ENCODE peak calls at places on chromosomes 2 and 18, in four cellular contexts. M is psoas muscle, O is spleen, T is PC-3. L is an unnamed sample. For H3K9me3, the result is how much of the 10 kb centered on the place peaks cover.

GRCh38 chr2:159807183-159808037 is 9.4 kb upstream of the CD302 start:
- DNase-seq in O (no peak), T (peak), M (no peak), L (no peak)

GRCh38 chr2:46979611-46980010 is 64.0 kb upstream of the MCFD2 start:
- DNase-seq in M (no peak), O (peak), T (no peak), L (no peak)

GRCh38 chr18:46946656-46947282 is 29.4 kb downstream of the KATNAL2 start:
- DNase-seq in T (no peak), M (peak), O (peak), L (peak)

GRCh38 chr18:58447342-58448190 is 181.3 kb downstream of the ALPK2 start:
- DNase-seq in T (no peak), M (no peak), O (no peak), L (no peak)

GRCh38 chr2:241103176-241103595 is 1.1 kb upstream of the MTERF4 start:
- DNase-seq in T (no peak), M (no peak), O (no peak), L (no peak)

GRCh38 chr2:165440367-165440766 is 29.1 kb upstream of the CSRNP3 start:
- DNase-seq in T (no peak), O (no peak), M (no peak), L (no peak)

GRCh38 chr2:18987592-18988073 is 370.8 kb downstream of the OSR1 start:
- DNase-seq in T (peak), O (no peak), M (peak), L (no peak)

GRCh38 chr2:236607471-236608307 is 38.1 kb downstream of the ACKR3 start:
- DNase-seq in T (no peak), M (no peak), O (peak), L (no peak)

GRCh38 chr2:192286093-192286701 is 91.5 kb upstream of the TMEFF2 start:
- DNase-seq in M (no peak), T (peak), O (no peak), L (no peak)

GRCh38 chr2:153478289-153479261 is at the start of gene RPRM:
- DNase-seq in M (peak), T (peak), O (peak), L (peak)

GRCh38 chr18:28771849-28772248 is 594.9 kb upstream of the CDH2 start:
- DNase-seq in M (no peak), T (no peak), O (no peak), L (no peak)

GRCh38 chr2:149068996-149069888 is 30.7 kb downstream of the LYPD6B start:
- DNase-seq in T (peak), M (no peak), O (no peak), L (peak)

GRCh38 chr18:3041857-3042256 is 28.9 kb upstream of the LPIN2 start:
- DNase-seq in O (no peak), M (no peak), T (no peak), L (no peak)

GRCh38 chr2:98757904-98758421 is 27.0 kb upstream of the MGAT4A start:
- DNase-seq in O (peak), M (peak), T (peak), L (peak)

GRCh38 chr2:54240515-54241219 is 15.4 kb downstream of the TSPYL6 start:
- DNase-seq in T (peak), M (peak), O (no peak), L (no peak)

GRCh38 chr2:152694161-152694661 is 23.1 kb downstream of the PRPF40A start:
- DNase-seq in M (no peak), O (no peak), T (no peak), L (no peak)

GRCh38 chr2:122635649-122636496 is 880.4 kb downstream of the TSN start:
- DNase-seq in M (no peak), T (peak), O (no peak), L (no peak)

GRCh38 chr2:45714679-45715078 is 63.2 kb downstream of the PRKCE start:
- DNase-seq in O (no peak), M (no peak), T (peak), L (no peak)

GRCh38 chr2:16189019-16189850 is 248.9 kb downstream of the MYCN start:
- DNase-seq in M (no peak), T (no peak), O (no peak), L (no peak)

GRCh38 chr2:216991563-216991962 is 131.7 kb upstream of the TNP1 start:
- DNase-seq in T (no peak), O (no peak), M (peak), L (no peak)

GRCh38 chr2:47069628-47070154 is 85.4 kb downstream of the STPG4 start:
- DNase-seq in T (peak), M (peak), O (no peak), L (no peak)

GRCh38 chr2:9238927-9239326 is 32.3 kb downstream of the ASAP2 start:
- DNase-seq in O (no peak), T (no peak), M (no peak), L (no peak)

GRCh38 chr2:47357475-47357874 is 45.5 kb upstream of the MSH2 start:
- DNase-seq in M (no peak), T (peak), O (no peak), L (no peak)

GRCh38 chr2:143078106-143078505 is 51.1 kb upstream of the ARHGAP15 start:
- DNase-seq in T (no peak), M (no peak), O (no peak), L (no peak)
- TF ChIP-seq CTCF in T (peak), M (no peak), O (no peak), L (peak)

DNA sequence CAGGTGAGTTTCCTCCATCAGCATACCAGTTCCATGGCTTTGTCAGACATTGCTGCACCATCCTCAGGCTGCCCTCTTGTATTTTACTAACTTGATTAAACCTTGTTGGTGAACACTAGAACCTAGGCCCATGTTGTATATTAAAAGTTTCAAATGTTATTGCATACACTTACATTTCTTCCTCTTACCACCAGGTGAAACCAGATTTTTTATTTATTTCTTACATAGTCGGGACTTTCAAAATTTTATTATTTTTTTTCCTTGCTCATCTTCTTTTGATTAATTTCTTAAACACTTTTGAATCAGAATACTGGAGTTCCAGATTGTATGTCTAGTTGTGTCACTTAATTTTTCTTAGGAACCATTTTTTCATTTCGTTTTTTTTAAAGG is 5.9 kb downstream of the CERS6 start:
- DNase-seq in O (no peak), T (no peak), M (no peak), L (no peak)
- H3K27ac ChIP-seq in O (no peak), T (no peak), M (no peak), L (no peak)

DNA sequence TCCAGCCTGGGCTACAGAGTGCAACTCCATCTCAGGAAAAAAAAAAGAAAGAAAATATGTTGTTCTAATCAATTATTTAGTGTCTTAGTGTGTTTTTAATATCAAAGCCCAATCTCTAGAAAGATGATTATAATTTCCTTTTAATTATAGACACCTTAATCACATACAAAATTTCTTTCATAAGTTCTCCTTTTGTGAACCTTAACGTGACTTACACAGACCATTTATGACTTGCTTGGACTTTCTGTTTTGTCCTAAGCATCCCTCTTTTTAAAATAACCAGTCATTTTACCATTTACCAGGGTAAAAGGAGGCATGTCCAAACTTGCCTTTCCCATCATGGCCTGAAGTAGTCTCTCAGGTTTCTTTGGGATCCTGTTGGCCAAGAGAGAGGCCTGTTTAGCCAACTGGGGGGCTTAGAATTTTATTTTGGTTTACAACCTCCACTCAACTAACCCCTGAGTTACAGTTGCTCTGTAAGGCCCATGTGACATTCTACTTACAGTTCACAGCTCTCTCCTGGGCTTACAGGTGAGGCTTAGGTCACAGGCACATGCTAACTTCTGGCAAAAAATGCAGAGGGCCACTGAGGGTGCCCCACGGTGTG is 23.9 kb upstream of the GPR155 start:
- DNase-seq in T (peak), O (no peak), M (no peak), L (no peak)
- H3K9me3 ChIP-seq in T (under half), O (under half), M (under half), L (under half)

DNA sequence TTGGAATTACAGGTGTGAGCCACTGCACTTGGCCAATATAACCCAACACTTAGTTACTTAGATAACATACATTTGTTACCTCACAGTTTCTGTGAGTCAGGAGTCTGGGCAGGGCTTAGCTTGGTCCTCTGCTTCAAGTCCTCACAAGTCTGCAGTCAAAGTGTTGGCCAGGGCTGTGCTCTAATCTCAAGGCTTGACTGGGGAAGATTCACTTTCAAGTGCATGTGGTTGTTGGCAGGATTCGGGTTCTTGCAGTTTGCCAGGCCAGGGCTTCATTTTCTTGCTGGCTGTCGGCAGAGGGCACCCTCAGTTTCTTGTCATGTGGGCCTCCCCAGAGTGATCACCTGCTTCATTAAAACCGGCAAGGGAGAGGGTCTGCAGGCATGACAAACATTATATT is 103.7 kb downstream of the SLC4A3 start:
- DNase-seq in T (no peak), M (no peak), O (no peak), L (no peak)
- TF ChIP-seq CTCF in T (no peak), M (no peak), O (no peak), L (no peak)

GRCh38 chr2:210225461-210225798 is 183 bp upstream of the ACADL start:
- DNase-seq in O (no peak), M (no peak), T (no peak), L (no peak)
- H3K27ac ChIP-seq in O (no peak), M (peak), T (no peak), L (no peak)

GRCh38 chr18:71134122-71134521 is 845.3 kb downstream of the SOCS6 start:
- DNase-seq in T (no peak), M (no peak), O (no peak), L (no peak)
- H3K9me3 ChIP-seq in T (under half), M (under half), O (under half), L (under half)

DNA sequence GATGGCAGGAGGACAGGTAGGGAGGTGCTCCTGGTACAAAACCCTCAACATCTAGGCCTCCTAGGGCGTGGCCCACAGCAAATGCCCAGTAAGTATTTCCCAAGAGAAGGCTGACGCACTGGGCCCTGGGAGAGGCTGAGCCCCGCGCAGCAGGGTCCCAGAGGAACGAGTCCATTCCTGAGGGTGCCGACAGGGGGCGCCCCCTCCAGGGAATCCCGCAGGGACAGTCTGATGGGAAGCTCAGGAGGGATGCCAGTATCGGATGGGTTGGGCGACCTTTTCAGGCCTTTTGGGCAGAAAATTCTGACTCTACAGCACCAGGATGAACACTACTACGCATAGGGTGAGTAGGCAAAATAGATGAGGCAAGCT is 8.8 kb downstream of the BOLA3 start:
- DNase-seq in M (no peak), O (no peak), T (no peak), L (no peak)
- TF ChIP-seq CTCF in M (no peak), O (no peak), T (peak), L (no peak)

GRCh38 chr2:239379641-239380170 is 21.1 kb downstream of the HDAC4 start:
- DNase-seq in T (no peak), O (peak), M (no peak), L (no peak)

GRCh38 chr2:239382384-239382880 is 18.4 kb downstream of the HDAC4 start:
- DNase-seq in T (no peak), O (peak), M (no peak), L (no peak)

GRCh38 chr2:239380831-239381708 is 19.8 kb downstream of the HDAC4 start:
- DNase-seq in T (no peak), M (no peak), O (peak), L (peak)

GRCh38 chr2:239383036-239383795 is 17.6 kb downstream of the HDAC4 start:
- DNase-seq in T (no peak), O (peak), M (no peak), L (no peak)

GRCh38 chr2:239381709-239382134 is 19.1 kb downstream of the HDAC4 start:
- DNase-seq in O (peak), M (no peak), T (no peak), L (no peak)
- H3K27ac ChIP-seq in O (peak), M (no peak), T (no peak), L (peak)

GRCh38 chr2:83104202-83104601 is 1354.9 kb downstream of the SUCLG1 start:
- DNase-seq in M (no peak), O (no peak), T (no peak), L (no peak)
- H3K9me3 ChIP-seq in M (under half), O (under half), T (under half), L (under half)

DNA sequence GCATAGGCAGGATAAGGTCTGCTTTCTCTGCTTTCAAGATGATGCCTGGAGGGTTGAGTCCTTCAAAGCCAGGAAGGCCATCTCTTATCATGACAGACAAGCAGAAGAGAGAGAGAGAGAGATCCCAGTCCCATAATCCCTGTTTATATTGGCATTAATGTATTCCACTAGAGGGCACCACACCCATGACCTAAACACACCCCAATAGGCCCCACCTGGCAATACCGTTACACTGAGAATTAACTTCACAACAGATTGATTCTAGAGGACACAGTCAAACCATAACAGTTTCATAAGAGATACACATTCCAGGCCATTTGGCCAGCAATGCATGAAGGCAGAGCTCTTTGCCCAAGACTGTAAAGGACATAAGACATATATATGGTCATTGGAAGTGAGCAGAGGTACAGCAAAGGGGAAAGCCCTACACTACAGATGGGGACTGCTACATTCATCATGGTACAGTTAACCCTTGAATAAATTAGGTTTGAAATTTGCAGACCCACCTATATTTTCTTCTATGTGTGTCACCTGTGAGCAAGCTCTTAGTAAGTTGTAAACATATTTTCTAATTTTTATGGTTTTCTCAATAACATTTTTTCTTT is 1516.1 kb downstream of the RPIA start:
- DNase-seq in O (no peak), T (peak), M (no peak), L (no peak)
- TF ChIP-seq CTCF in O (peak), T (peak), M (peak), L (no peak)

L was measured in CD4-positive, alpha-beta T cell.